ENCODE peak calls at places on chromosomes 7 and 10, in seven cellular contexts. One of them, this sample, is unnamed. For H3K9me3, the result is how much of the 10 kb centered on the place peaks cover.

GRCh38 chr10:130484131-130484911 is 348.1 kb downstream of the GLRX3 start:
- DNase-seq in heart right ventricle: no peak
- DNase-seq in tibial artery: peak
- DNase-seq in K562: no peak
- DNase-seq in heart left ventricle: no peak
- DNase-seq in mucosa of descending colon: no peak
- DNase-seq in upper lobe of right lung: no peak
- DNase-seq in this sample: no peak

GRCh38 chr7:22542669-22543068 is 42.7 kb upstream of the STEAP1B start:
- DNase-seq in heart right ventricle: no peak
- DNase-seq in tibial artery: no peak
- DNase-seq in K562: no peak
- DNase-seq in heart left ventricle: no peak
- DNase-seq in mucosa of descending colon: no peak
- DNase-seq in upper lobe of right lung: no peak
- DNase-seq in this sample: no peak

GRCh38 chr7:119665791-119666190 is 607.2 kb upstream of the KCND2 start:
- DNase-seq in heart right ventricle: no peak
- DNase-seq in tibial artery: no peak
- DNase-seq in K562: no peak
- DNase-seq in heart left ventricle: no peak
- DNase-seq in mucosa of descending colon: no peak
- DNase-seq in upper lobe of right lung: no peak
- DNase-seq in this sample: no peak

GRCh38 chr10:119505131-119505551 is 37.4 kb downstream of the RGS10 start:
- DNase-seq in heart right ventricle: no peak
- DNase-seq in tibial artery: no peak
- DNase-seq in K562: no peak
- DNase-seq in heart left ventricle: no peak
- DNase-seq in mucosa of descending colon: no peak
- DNase-seq in upper lobe of right lung: no peak
- DNase-seq in this sample: no peak

GRCh38 chr7:126574838-126575250 is 677.9 kb downstream of the GRM8 start:
- DNase-seq in heart right ventricle: no peak
- DNase-seq in tibial artery: no peak
- DNase-seq in K562: no peak
- DNase-seq in heart left ventricle: no peak
- DNase-seq in mucosa of descending colon: no peak
- DNase-seq in upper lobe of right lung: no peak
- DNase-seq in this sample: no peak

GRCh38 chr10:112695539-112695938 is 248.5 kb downstream of the VTI1A start:
- DNase-seq in heart right ventricle: no peak
- DNase-seq in tibial artery: no peak
- DNase-seq in K562: no peak
- DNase-seq in heart left ventricle: no peak
- DNase-seq in mucosa of descending colon: peak
- DNase-seq in upper lobe of right lung: no peak
- DNase-seq in this sample: no peak

GRCh38 chr10:52004342-52004949 is 305.1 kb upstream of the CSTF2T start:
- DNase-seq in heart right ventricle: no peak
- DNase-seq in tibial artery: no peak
- DNase-seq in K562: peak
- DNase-seq in heart left ventricle: no peak
- DNase-seq in mucosa of descending colon: no peak
- DNase-seq in upper lobe of right lung: no peak
- DNase-seq in this sample: no peak

GRCh38 chr7:108239501-108240225 is 109.5 kb upstream of the LAMB4 start:
- DNase-seq in heart right ventricle: no peak
- DNase-seq in tibial artery: no peak
- DNase-seq in K562: no peak
- DNase-seq in heart left ventricle: no peak
- DNase-seq in mucosa of descending colon: no peak
- DNase-seq in upper lobe of right lung: no peak
- DNase-seq in this sample: no peak

GRCh38 chr7:45709168-45710034 is 135.2 kb downstream of the ADCY1 start:
- DNase-seq in heart right ventricle: peak
- DNase-seq in tibial artery: peak
- DNase-seq in K562: no peak
- DNase-seq in heart left ventricle: peak
- DNase-seq in mucosa of descending colon: no peak
- DNase-seq in upper lobe of right lung: peak
- DNase-seq in this sample: peak

GRCh38 chr10:119165171-119166110 is at the start of gene SFXN4:
- DNase-seq in heart right ventricle: peak
- DNase-seq in tibial artery: peak
- DNase-seq in K562: peak
- DNase-seq in heart left ventricle: peak
- DNase-seq in mucosa of descending colon: peak
- DNase-seq in upper lobe of right lung: peak
- DNase-seq in this sample: peak

GRCh38 chr10:117926491-117926890 is 120.2 kb downstream of the RAB11FIP2 start:
- DNase-seq in heart right ventricle: no peak
- DNase-seq in tibial artery: no peak
- DNase-seq in K562: no peak
- DNase-seq in heart left ventricle: no peak
- DNase-seq in mucosa of descending colon: no peak
- DNase-seq in upper lobe of right lung: no peak
- DNase-seq in this sample: no peak

GRCh38 chr7:124722292-124722691 is 43.3 kb downstream of the GPR37 start:
- DNase-seq in heart right ventricle: no peak
- DNase-seq in tibial artery: no peak
- DNase-seq in K562: no peak
- DNase-seq in heart left ventricle: no peak
- DNase-seq in mucosa of descending colon: no peak
- DNase-seq in upper lobe of right lung: no peak
- DNase-seq in this sample: no peak

GRCh38 chr7:27179503-27180430 is 5.3 kb downstream of the HOXA11 start:
- DNase-seq in heart right ventricle: peak
- DNase-seq in tibial artery: peak
- DNase-seq in K562: peak
- DNase-seq in heart left ventricle: no peak
- DNase-seq in mucosa of descending colon: peak
- DNase-seq in upper lobe of right lung: peak
- DNase-seq in this sample: peak

GRCh38 chr10:49151025-49151445 is 17.2 kb upstream of the FAM170B start:
- DNase-seq in heart right ventricle: no peak
- DNase-seq in tibial artery: no peak
- DNase-seq in K562: no peak
- DNase-seq in heart left ventricle: no peak
- DNase-seq in mucosa of descending colon: no peak
- DNase-seq in upper lobe of right lung: no peak
- DNase-seq in this sample: no peak

GRCh38 chr10:80199828-80200227 is 5.5 kb downstream of the ANXA11 start:
- DNase-seq in heart right ventricle: no peak
- DNase-seq in tibial artery: peak
- DNase-seq in K562: no peak
- DNase-seq in heart left ventricle: peak
- DNase-seq in mucosa of descending colon: no peak
- DNase-seq in upper lobe of right lung: no peak
- DNase-seq in this sample: no peak

GRCh38 chr7:99789441-99790070 is 5.6 kb upstream of the CYP3A4 start:
- DNase-seq in heart right ventricle: no peak
- DNase-seq in tibial artery: no peak
- DNase-seq in K562: no peak
- DNase-seq in heart left ventricle: no peak
- DNase-seq in mucosa of descending colon: no peak
- DNase-seq in upper lobe of right lung: no peak
- DNase-seq in this sample: no peak

GRCh38 chr10:48273741-48274140 is 755 bp downstream of the FRMPD2 start:
- DNase-seq in heart right ventricle: no peak
- DNase-seq in tibial artery: no peak
- DNase-seq in K562: no peak
- DNase-seq in heart left ventricle: no peak
- DNase-seq in mucosa of descending colon: no peak
- DNase-seq in upper lobe of right lung: no peak
- DNase-seq in this sample: no peak

GRCh38 chr7:150357277-150357676 is 11.3 kb upstream of the REPIN1 start:
- DNase-seq in heart right ventricle: no peak
- DNase-seq in tibial artery: peak
- DNase-seq in K562: no peak
- DNase-seq in heart left ventricle: no peak
- DNase-seq in mucosa of descending colon: no peak
- DNase-seq in upper lobe of right lung: peak
- DNase-seq in this sample: no peak

DNA sequence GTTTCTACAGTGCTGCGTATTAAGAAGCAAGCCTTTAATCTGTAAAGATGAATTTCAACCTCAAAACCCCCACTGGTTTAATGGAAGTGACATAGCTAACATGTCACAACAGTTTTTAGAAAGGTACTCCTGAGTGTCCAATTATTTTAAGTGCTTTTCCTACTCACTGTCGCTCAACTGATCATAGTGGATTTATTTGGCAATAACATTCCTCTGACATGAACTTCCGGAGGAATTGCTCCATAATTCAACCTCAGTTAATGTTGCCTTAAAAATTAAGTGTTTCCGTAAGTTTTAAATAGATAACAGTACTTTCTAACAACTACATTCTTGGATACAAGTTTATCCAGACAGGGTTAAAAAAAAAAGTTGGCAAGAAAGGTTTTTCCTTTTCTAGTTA is 57.4 kb downstream of the AGMO start:
- DNase-seq in heart right ventricle: no peak
- DNase-seq in tibial artery: no peak
- DNase-seq in K562: no peak
- DNase-seq in heart left ventricle: no peak
- DNase-seq in mucosa of descending colon: no peak
- DNase-seq in upper lobe of right lung: no peak
- DNase-seq in this sample: no peak
- H3K9me3 ChIP-seq in heart right ventricle: under half
- H3K9me3 ChIP-seq in tibial artery: under half
- H3K9me3 ChIP-seq in K562: under half
- H3K9me3 ChIP-seq in heart left ventricle: under half
- H3K9me3 ChIP-seq in mucosa of descending colon: under half
- H3K9me3 ChIP-seq in upper lobe of right lung: under half
- H3K9me3 ChIP-seq in this sample: under half

DNA sequence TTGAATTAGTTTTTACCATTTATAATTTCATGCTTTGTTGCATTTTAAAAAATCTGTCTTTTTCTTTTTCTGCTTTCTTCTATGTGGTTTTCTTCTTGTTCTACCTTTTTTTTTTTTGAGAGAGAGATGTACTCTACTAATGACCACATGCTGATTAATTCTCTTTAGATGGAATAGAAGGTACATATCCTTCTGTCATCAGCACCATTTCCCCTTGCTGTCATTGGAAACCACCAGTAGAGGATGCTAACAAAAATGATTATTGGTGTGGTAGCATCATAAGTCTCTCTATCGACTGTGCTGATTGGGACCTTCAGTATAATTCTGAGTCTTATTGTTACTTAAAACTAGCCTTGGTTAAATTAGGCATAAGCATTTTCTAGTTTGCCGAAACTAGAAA is 3.6 kb downstream of the ZEB1 start:
- DNase-seq in heart right ventricle: no peak
- DNase-seq in tibial artery: no peak
- DNase-seq in K562: no peak
- DNase-seq in heart left ventricle: no peak
- DNase-seq in mucosa of descending colon: no peak
- DNase-seq in upper lobe of right lung: no peak
- DNase-seq in this sample: no peak
- H3K4me3 ChIP-seq in heart right ventricle: peak
- H3K4me3 ChIP-seq in tibial artery: no peak
- H3K4me3 ChIP-seq in K562: no peak
- H3K4me3 ChIP-seq in heart left ventricle: peak
- H3K4me3 ChIP-seq in mucosa of descending colon: no peak
- H3K4me3 ChIP-seq in upper lobe of right lung: no peak
- H3K4me3 ChIP-seq in this sample: peak

GRCh38 chr7:78090616-78091015 is 292.0 kb downstream of the PHTF2 start:
- DNase-seq in heart right ventricle: no peak
- DNase-seq in tibial artery: no peak
- DNase-seq in K562: no peak
- DNase-seq in heart left ventricle: no peak
- DNase-seq in mucosa of descending colon: no peak
- DNase-seq in upper lobe of right lung: no peak
- DNase-seq in this sample: no peak
- TF ChIP-seq CTCF in heart right ventricle: no peak
- TF ChIP-seq CTCF in tibial artery: no peak
- TF ChIP-seq CTCF in K562: no peak
- TF ChIP-seq CTCF in heart left ventricle: no peak
- TF ChIP-seq CTCF in mucosa of descending colon: no peak
- TF ChIP-seq CTCF in upper lobe of right lung: no peak
- TF ChIP-seq CTCF in this sample: no peak

GRCh38 chr7:158193446-158193845 is 394.2 kb downstream of the PTPRN2 start:
- DNase-seq in heart right ventricle: no peak
- DNase-seq in tibial artery: no peak
- DNase-seq in K562: no peak
- DNase-seq in heart left ventricle: no peak
- DNase-seq in mucosa of descending colon: no peak
- DNase-seq in upper lobe of right lung: no peak
- DNase-seq in this sample: no peak

GRCh38 chr7:158192956-158193355 is 394.7 kb downstream of the PTPRN2 start:
- DNase-seq in heart right ventricle: no peak
- DNase-seq in tibial artery: no peak
- DNase-seq in K562: peak
- DNase-seq in heart left ventricle: no peak
- DNase-seq in mucosa of descending colon: no peak
- DNase-seq in upper lobe of right lung: no peak
- DNase-seq in this sample: no peak

GRCh38 chr7:158192184-158192835 is 395.3 kb downstream of the PTPRN2 start:
- DNase-seq in heart right ventricle: no peak
- DNase-seq in tibial artery: no peak
- DNase-seq in K562: peak
- DNase-seq in heart left ventricle: no peak
- DNase-seq in mucosa of descending colon: no peak
- DNase-seq in upper lobe of right lung: no peak
- DNase-seq in this sample: no peak

GRCh38 chr7:158190756-158191155 is 396.9 kb downstream of the PTPRN2 start:
- DNase-seq in heart right ventricle: no peak
- DNase-seq in tibial artery: no peak
- DNase-seq in K562: peak
- DNase-seq in heart left ventricle: no peak
- DNase-seq in mucosa of descending colon: no peak
- DNase-seq in upper lobe of right lung: no peak
- DNase-seq in this sample: no peak

DNA sequence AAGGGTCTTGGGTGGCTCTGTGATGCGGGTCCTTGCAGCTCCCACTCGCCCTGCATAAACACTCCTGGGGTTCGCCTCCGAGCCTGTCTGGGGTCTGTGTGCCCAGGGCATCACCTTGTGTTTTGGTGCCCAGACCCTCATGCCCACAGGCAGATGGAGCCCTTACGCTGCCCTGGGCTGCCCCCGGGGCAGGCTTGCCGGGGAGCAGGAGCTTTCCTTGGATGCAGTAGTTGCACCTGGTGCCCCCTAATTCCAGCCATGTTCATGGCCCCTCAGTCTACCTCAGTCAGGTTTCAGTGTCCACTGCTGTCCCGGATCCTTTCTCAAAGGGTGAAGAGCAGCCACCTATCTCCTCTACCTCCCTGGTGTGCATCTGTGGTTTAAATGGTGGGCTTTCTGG is 396.0 kb downstream of the PTPRN2 start:
- DNase-seq in heart right ventricle: no peak
- DNase-seq in tibial artery: no peak
- DNase-seq in K562: peak
- DNase-seq in heart left ventricle: no peak
- DNase-seq in mucosa of descending colon: no peak
- DNase-seq in upper lobe of right lung: no peak
- DNase-seq in this sample: no peak
- H3K9me3 ChIP-seq in heart right ventricle: under half
- H3K9me3 ChIP-seq in tibial artery: under half
- H3K9me3 ChIP-seq in K562: under half
- H3K9me3 ChIP-seq in heart left ventricle: under half
- H3K9me3 ChIP-seq in mucosa of descending colon: under half
- H3K9me3 ChIP-seq in upper lobe of right lung: under half
- H3K9me3 ChIP-seq in this sample: under half